ENCODE peak calls at places on chromosomes 2 and 18, in four cellular contexts. G is amygdala; K is GM19239; H is activated CD4-positive, alpha-beta T cell treated with anti-CD3 and anti-CD28 coated beads for 48 hours. Z is an unnamed sample.

GRCh38 chr2:182318466-182319309 is 108.1 kb downstream of the PDE1A start:
- DNase-seq in G (no peak), K (no peak), H (no peak), Z (no peak)

GRCh38 chr2:181372656-181373055 is 84.5 kb upstream of the ITGA4 start:
- DNase-seq in G (no peak), K (no peak), H (no peak), Z (no peak)

GRCh38 chr2:210370562-210370961 is 55.6 kb upstream of the MYL1 start:
- DNase-seq in G (no peak), K (no peak), H (no peak), Z (no peak)

GRCh38 chr18:49920731-49921130 is 107.4 kb upstream of the ACAA2 start:
- DNase-seq in G (no peak), K (no peak), H (no peak), Z (peak; percentile 33)

GRCh38 chr18:51120809-51121596 is 76.5 kb downstream of the MEX3C start:
- DNase-seq in G (no peak), K (no peak), H (no peak), Z (no peak)

GRCh38 chr2:9206991-9207640 is 504 bp downstream of the ASAP2 start:
- DNase-seq in G (peak; percentile 37), K (peak; percentile 37), H (peak; percentile 19), Z (peak; percentile 36)

GRCh38 chr18:78769502-78770113 is 210.0 kb upstream of the SALL3 start:
- DNase-seq in G (no peak), K (no peak), H (no peak), Z (no peak)

GRCh38 chr2:207791579-207792243 is 22.0 kb upstream of the FZD5 start:
- DNase-seq in G (no peak), K (no peak), H (no peak), Z (no peak)

GRCh38 chr2:67839242-67839641 is 223.6 kb downstream of the C1D start:
- DNase-seq in G (no peak), K (no peak), H (no peak), Z (peak; percentile 40)

GRCh38 chr2:156346731-156347130 is 14.2 kb upstream of the NR4A2 start:
- DNase-seq in G (no peak), K (no peak), H (no peak), Z (no peak)

GRCh38 chr18:2970762-2971659 is 41.9 kb downstream of the LPIN2 start:
- DNase-seq in G (no peak), K (no peak), H (peak; percentile 66), Z (no peak)

GRCh38 chr18:6557470-6558245 is 142.9 kb upstream of the L3MBTL4 start:
- DNase-seq in G (no peak), K (no peak), H (no peak), Z (no peak)

GRCh38 chr2:207219036-207219435 is 53.3 kb upstream of the KLF7 start:
- DNase-seq in G (no peak), K (no peak), H (no peak), Z (no peak)

GRCh38 chr2:120133572-120134244 is 89.5 kb downstream of the TMEM185B start:
- DNase-seq in G (no peak), K (no peak), H (no peak), Z (peak; percentile 9)

GRCh38 chr2:11949732-11950503 is 203.5 kb downstream of the LPIN1 start:
- DNase-seq in G (no peak), K (no peak), H (no peak), Z (peak; percentile 28)

GRCh38 chr18:12408247-12408869 is 629 bp downstream of the PRELID3A start:
- DNase-seq in G (no peak), K (no peak), H (peak; percentile 18), Z (peak; percentile 26)

GRCh38 chr18:36419188-36419912 is 121.8 kb downstream of the FHOD3 start:
- DNase-seq in G (no peak), K (no peak), H (no peak), Z (no peak)

GRCh38 chr2:223635080-223635479 is 32.9 kb upstream of the SCG2 start:
- DNase-seq in G (no peak), K (no peak), H (no peak), Z (no peak)

GRCh38 chr2:73089270-73090030 is 17.9 kb upstream of the SFXN5 start:
- DNase-seq in G (no peak), K (no peak), H (no peak), Z (peak; percentile 50)

GRCh38 chr2:102927854-102928267 is 166.0 kb downstream of the TMEM182 start:
- DNase-seq in G (no peak), K (no peak), H (no peak), Z (no peak)

GRCh38 chr2:98477506-98477905 is 32.8 kb downstream of the INPP4A start:
- DNase-seq in G (no peak), K (no peak), H (no peak), Z (no peak)

GRCh38 chr2:66889632-66889882 is 454.6 kb downstream of the MEIS1 start:
- DNase-seq in G (no peak), K (no peak), H (no peak), Z (no peak)

GRCh38 chr2:234863043-234863934 is 88.5 kb upstream of the SH3BP4 start:
- DNase-seq in G (no peak), K (no peak), H (no peak), Z (no peak)

GRCh38 chr2:229805559-229805958 is 91.2 kb upstream of the DNER start:
- DNase-seq in G (no peak), K (no peak), H (no peak), Z (no peak)

GRCh38 chr2:174753038-174753633 is 11.1 kb downstream of the CHRNA1 start:
- DNase-seq in G (no peak), K (no peak), H (peak; percentile 13), Z (no peak)

GRCh38 chr2:189581354-189582139 is 961 bp upstream of the SLC40A1 start:
- DNase-seq in G (no peak), K (no peak), H (peak; percentile 11), Z (no peak)